ENCODE peak calls at places on chromosomes 13 and 19, in four cellular contexts. A, N, L and W are unnamed samples.

GRCh38 chr13:44972956-44973581 is 16.2 kb downstream of the NUFIP1 start:
- DNase-seq in A (no peak), N (no peak), L (no peak), W (no peak)

GRCh38 chr13:37403776-37404497 is 194.6 kb downstream of the POSTN start:
- DNase-seq in A (no peak), N (no peak), L (no peak), W (no peak)

GRCh38 chr13:50509771-50510441 is 333.6 kb downstream of the DLEU7 start:
- DNase-seq in A (no peak), N (no peak), L (no peak), W (no peak)

GRCh38 chr19:54388001-54388802 is 23.5 kb upstream of the LAIR1 start:
- DNase-seq in A (peak), N (peak), L (no peak), W (no peak)

GRCh38 chr13:65913173-65913572 is 1317.0 kb downstream of the PCDH9 start:
- DNase-seq in A (no peak), N (no peak), L (no peak), W (no peak)

GRCh38 chr19:17441241-17442135 is 7.0 kb downstream of the TMEM221 start:
- DNase-seq in A (no peak), N (no peak), L (no peak), W (no peak)

GRCh38 chr13:65488606-65489005 is 1741.5 kb downstream of the PCDH9 start:
- DNase-seq in A (no peak), N (no peak), L (no peak), W (no peak)

GRCh38 chr19:11142528-11143171 is 12.9 kb downstream of the SPC24 start:
- DNase-seq in A (no peak), N (peak), L (no peak), W (peak)

GRCh38 chr19:16118489-16119033 is 6.9 kb downstream of the RAB8A start:
- DNase-seq in A (no peak), N (peak), L (no peak), W (no peak)

GRCh38 chr13:59182241-59182640 is 981.5 kb downstream of the DIAPH3 start:
- DNase-seq in A (no peak), N (no peak), L (no peak), W (no peak)

GRCh38 chr19:55082023-55082851 is 6.6 kb downstream of the EPS8L1 start:
- DNase-seq in A (peak), N (no peak), L (peak), W (no peak)

GRCh38 chr19:416416-416815 is 7.5 kb upstream of the C2CD4C start:
- DNase-seq in A (no peak), N (no peak), L (no peak), W (peak)

GRCh38 chr13:39105110-39105509 is 66.9 kb downstream of the NHLRC3 start:
- DNase-seq in A (no peak), N (no peak), L (no peak), W (no peak)

GRCh38 chr19:50705422-50706019 is 14.1 kb downstream of the SHANK1 start:
- DNase-seq in A (no peak), N (no peak), L (no peak), W (no peak)

GRCh38 chr19:15235796-15236195 is 3.5 kb upstream of the EPHX3 start:
- DNase-seq in A (no peak), N (no peak), L (no peak), W (no peak)

GRCh38 chr19:7520131-7521051 is 2.0 kb upstream of the MCOLN1 start:
- DNase-seq in A (no peak), N (no peak), L (no peak), W (no peak)

GRCh38 chr19:7602935-7603497 is 7.4 kb downstream of the CAMSAP3 start:
- DNase-seq in A (no peak), N (no peak), L (no peak), W (no peak)

GRCh38 chr13:70457474-70457873 is 349.2 kb upstream of the KLHL1 start:
- DNase-seq in A (no peak), N (no peak), L (no peak), W (no peak)

GRCh38 chr19:5953680-5954213 is 24.2 kb downstream of the RANBP3 start:
- DNase-seq in A (peak), N (no peak), L (no peak), W (no peak)

GRCh38 chr13:97385146-97385545 is 48.8 kb upstream of the RAP2A start:
- DNase-seq in A (no peak), N (no peak), L (no peak), W (no peak)